ENCODE peak calls at places on chromosomes 1 and 21, in six cellular contexts. T is fibroblast of lung, Q is heart right ventricle, E is adrenal gland, N is prostate gland, O is A673. F is an unnamed sample. For H3K4me1, the result is how much of the 10 kb centered on the place peaks cover.

GRCh38 chr1:151944859-151945575 is 35.7 kb upstream of the THEM4 start:
- DNase-seq in O (no peak), T (no peak), Q (no peak), E (no peak), N (no peak), F (no peak)

GRCh38 chr1:204188959-204189639 is 7.2 kb downstream of the KISS1 start:
- DNase-seq in E (no peak), O (no peak), N (no peak), T (no peak), Q (no peak), F (no peak)

GRCh38 chr21:45415188-45415942 is 10.4 kb downstream of the COL18A1 start:
- DNase-seq in N (no peak), T (no peak), O (no peak), Q (no peak), E (peak), F (peak)

GRCh38 chr21:21003701-21004100 is 5.5 kb downstream of the NCAM2 start:
- DNase-seq in E (no peak), N (no peak), Q (no peak), T (peak), O (peak), F (no peak)

GRCh38 chr1:235910357-235911299 is 43.9 kb upstream of the LYST start:
- DNase-seq in Q (no peak), E (peak), T (peak), N (no peak), O (peak), F (no peak)

GRCh38 chr1:79775402-79775801 is 768.9 kb upstream of the ADGRL4 start:
- DNase-seq in E (no peak), T (no peak), N (no peak), O (no peak), Q (no peak), F (no peak)

GRCh38 chr1:43836267-43836951 is 97.2 kb upstream of the ARTN start:
- DNase-seq in Q (peak), N (no peak), O (peak), T (no peak), E (peak), F (peak)

GRCh38 chr1:109777436-109777835 is 13.7 kb upstream of the EPS8L3 start:
- DNase-seq in T (no peak), N (no peak), O (no peak), E (no peak), Q (no peak), F (no peak)

GRCh38 chr1:192401832-192402231 is 85.0 kb downstream of the RGS21 start:
- DNase-seq in Q (no peak), N (no peak), T (peak), E (no peak), O (no peak), F (no peak)

GRCh38 chr1:179996099-179996498 is 41.5 kb downstream of the CEP350 start:
- DNase-seq in E (no peak), O (no peak), Q (no peak), N (no peak), T (no peak), F (no peak)

GRCh38 chr1:153937331-153937730 is 9.2 kb downstream of the DENND4B start:
- DNase-seq in N (no peak), O (no peak), E (no peak), T (no peak), Q (no peak), F (no peak)

GRCh38 chr1:41681331-41682136 is 197.1 kb upstream of the EDN2 start:
- DNase-seq in O (no peak), Q (no peak), T (peak), E (no peak), N (no peak), F (no peak)

GRCh38 chr1:44405804-44406743 is 1.0 kb downstream of the RNF220 start:
- DNase-seq in N (no peak), Q (no peak), O (peak), E (no peak), T (peak), F (peak)

GRCh38 chr1:97332716-97333115 is 588.1 kb downstream of the DPYD start:
- DNase-seq in N (no peak), T (peak), E (no peak), O (no peak), Q (no peak), F (no peak)

GRCh38 chr1:36710008-36710407 is 227.3 kb upstream of the CSF3R start:
- DNase-seq in N (no peak), O (no peak), T (no peak), Q (no peak), E (no peak), F (no peak)

GRCh38 chr1:3038571-3039181 is 17.4 kb downstream of the ACTRT2 start:
- DNase-seq in O (no peak), E (no peak), T (no peak), Q (no peak), N (no peak), F (peak)

GRCh38 chr1:210587547-210587946 is 258.8 kb downstream of the HHAT start:
- DNase-seq in O (no peak), Q (no peak), T (peak), N (no peak), E (no peak), F (no peak)

GRCh38 chr1:156858959-156859522 is at the start of gene INSRR:
- DNase-seq in T (no peak), N (no peak), O (no peak), E (no peak), Q (peak), F (peak)

GRCh38 chr1:164813781-164814180 is 254.8 kb downstream of the PBX1 start:
- DNase-seq in E (no peak), N (no peak), T (no peak), Q (no peak), O (no peak), F (no peak)

GRCh38 chr21:45869121-45870007 is 112.2 kb upstream of the COL6A1 start:
- DNase-seq in O (no peak), E (no peak), T (peak), N (no peak), Q (no peak), F (peak)

GRCh38 chr21:38972078-38972477 is 166.3 kb downstream of the ETS2 start:
- DNase-seq in Q (no peak), E (no peak), N (no peak), T (no peak), O (no peak), F (no peak)

GRCh38 chr1:38516560-38516959 is 343.0 kb downstream of the RRAGC start:
- DNase-seq in T (no peak), E (no peak), N (no peak), O (no peak), Q (no peak), F (no peak)

GRCh38 chr21:38982096-38982495 is 176.4 kb downstream of the ETS2 start:
- DNase-seq in O (no peak), N (no peak), T (no peak), E (no peak), Q (no peak), F (no peak)

GRCh38 chr1:209800984-209801834 is 4.7 kb downstream of the IRF6 start:
- DNase-seq in O (no peak), Q (peak), T (no peak), N (no peak), E (peak), F (no peak)

GRCh38 chr1:157377216-157377821 is 175.0 kb downstream of the FCRL5 start:
- DNase-seq in O (peak), T (peak), Q (no peak), N (no peak), E (peak), F (no peak)

GRCh38 chr1:50972766-50973165 is 2.7 kb downstream of the CDKN2C start:
- DNase-seq in N (no peak), Q (no peak), E (no peak), O (no peak), T (peak), F (no peak)

GRCh38 chr1:200590001-200590400 is 30.6 kb downstream of the KIF14 start:
- DNase-seq in Q (no peak), O (no peak), T (peak), E (no peak), N (no peak), F (no peak)

GRCh38 chr1:56817716-56818463 is 1.3 kb downstream of the FYB2 start:
- DNase-seq in N (no peak), Q (no peak), E (no peak), T (no peak), O (no peak), F (no peak)

GRCh38 chr1:8095584-8095983 is 69.5 kb upstream of the ERRFI1 start:
- DNase-seq in Q (no peak), E (no peak), O (no peak), T (no peak), N (no peak), F (no peak)

DNA sequence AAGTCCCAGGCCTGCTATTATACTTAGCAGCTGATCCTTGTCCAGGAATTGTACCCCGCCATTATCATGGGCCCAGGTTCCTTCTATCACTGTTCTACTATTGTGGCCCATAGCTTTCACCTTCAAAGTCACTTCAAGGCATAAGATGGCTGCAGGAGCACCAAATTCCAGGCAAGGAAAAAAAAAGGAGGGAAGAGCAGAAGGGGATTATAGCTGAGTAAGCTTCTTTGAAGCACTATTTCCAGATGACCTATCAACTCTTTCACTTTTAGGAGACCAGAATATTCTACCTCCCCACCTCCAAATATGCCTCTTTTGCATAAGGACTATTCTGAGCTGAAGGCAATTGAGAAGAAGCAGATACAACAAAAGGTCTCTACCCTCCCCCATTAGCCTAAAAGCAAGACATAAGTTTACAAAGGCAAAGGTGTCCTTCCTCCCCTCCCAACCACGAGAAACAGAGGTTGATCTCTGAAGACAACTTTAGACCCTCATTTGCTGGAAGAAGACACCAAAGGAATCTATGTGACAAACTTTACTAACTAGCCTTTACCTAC is 41.8 kb downstream of the PTAFR start:
- DNase-seq in E (no peak), Q (no peak), T (no peak), N (no peak), O (no peak), F (no peak)
- H3K4me1 ChIP-seq in E (under half), Q (half or more), T (under half), N (under half), O (under half), F (under half)

GRCh38 chr1:222417264-222417663 is 130.6 kb downstream of the HHIPL2 start:
- DNase-seq in N (no peak), O (no peak), T (no peak), E (no peak), Q (no peak), F (no peak)
- H3K27ac ChIP-seq in N (no peak), O (no peak), T (no peak), E (no peak), Q (no peak), F (no peak)

DNA sequence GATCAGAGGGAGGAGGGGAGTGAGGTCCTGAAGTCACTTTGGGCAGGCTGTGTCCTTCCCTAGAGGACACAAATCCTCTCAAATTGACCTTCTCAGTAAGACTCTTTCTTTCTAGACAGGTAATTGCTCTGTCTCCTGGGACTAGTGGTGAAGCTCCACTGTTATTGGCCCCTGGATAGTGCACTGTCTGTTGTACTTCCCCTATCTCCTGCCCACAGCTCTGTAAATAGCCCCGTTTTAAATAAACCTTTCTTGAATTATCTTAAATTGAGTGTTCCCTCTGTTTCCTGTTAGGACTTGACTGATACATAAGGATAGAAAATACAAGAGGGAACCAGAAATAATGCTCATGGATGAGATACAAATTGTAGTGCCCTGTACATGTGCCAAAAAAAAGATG is 229.5 kb upstream of the USP24 start:
- DNase-seq in O (no peak), Q (no peak), N (no peak), E (no peak), T (no peak), F (no peak)
- H3K4me1 ChIP-seq in O (under half), Q (under half), N (under half), E (under half), T (under half), F (under half)

DNA sequence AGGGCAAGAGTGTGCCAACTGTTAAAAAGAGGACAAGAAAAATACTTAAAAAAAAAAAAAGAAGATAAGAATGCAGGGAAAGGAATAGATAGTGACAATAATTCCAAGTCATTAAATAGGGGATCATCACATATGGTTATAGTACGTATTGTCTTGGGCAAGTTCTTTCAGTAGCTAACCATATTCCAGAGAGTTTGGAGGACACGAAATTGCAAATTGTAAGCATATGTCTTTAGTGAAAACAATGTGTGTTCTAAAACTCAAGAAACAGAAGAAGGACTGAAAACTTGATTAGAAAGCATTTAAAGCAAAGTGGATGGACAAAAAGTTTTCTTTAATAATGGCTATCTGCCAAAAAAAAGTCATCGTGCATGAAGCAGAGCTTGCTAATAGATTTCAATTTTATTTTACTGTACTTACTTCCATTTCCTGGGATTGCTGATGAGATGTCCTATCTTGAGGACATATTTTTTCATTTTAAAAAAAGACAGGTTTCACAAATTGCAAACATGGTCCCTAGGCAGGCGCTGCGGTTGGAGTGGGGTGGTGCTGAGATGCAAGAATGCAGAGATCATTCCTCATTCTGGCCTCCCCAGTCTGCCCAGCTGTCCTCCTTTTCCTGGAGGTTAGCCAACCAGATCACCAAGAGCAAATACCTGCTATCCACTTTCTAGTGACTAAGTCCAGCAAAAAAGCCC is 11.9 kb downstream of the TSPAN2 start:
- DNase-seq in O (no peak), Q (no peak), N (no peak), T (no peak), E (no peak), F (no peak)
- H3K27ac ChIP-seq in O (no peak), Q (no peak), N (no peak), T (no peak), E (no peak), F (no peak)

GRCh38 chr1:54283214-54283996 is 83.4 kb downstream of the MRPL37 start:
- DNase-seq in N (no peak), T (no peak), O (no peak), E (no peak), Q (no peak), F (no peak)
- H3K4me1 ChIP-seq in N (under half), T (under half), O (under half), E (half or more), Q (half or more), F (half or more)

GRCh38 chr1:224459936-224460335 is 25.3 kb upstream of the WDR26 start:
- DNase-seq in Q (no peak), N (no peak), E (no peak), O (no peak), T (no peak), F (no peak)

GRCh38 chr1:224457782-224458144 is 23.2 kb upstream of the WDR26 start:
- DNase-seq in E (no peak), N (no peak), O (no peak), T (no peak), Q (no peak), F (no peak)

GRCh38 chr1:224456637-224456953 is 22.0 kb upstream of the WDR26 start:
- DNase-seq in O (no peak), N (no peak), T (no peak), Q (no peak), E (no peak), F (no peak)

GRCh38 chr1:224459051-224459450 is 24.5 kb upstream of the WDR26 start:
- DNase-seq in O (no peak), E (peak), Q (no peak), N (no peak), T (peak), F (peak)

GRCh38 chr1:224458296-224458695 is 23.7 kb upstream of the WDR26 start:
- DNase-seq in E (peak), O (no peak), T (no peak), N (no peak), Q (no peak), F (no peak)
- H3K27ac ChIP-seq in E (no peak), O (no peak), T (no peak), N (no peak), Q (no peak), F (peak)

GRCh38 chr21:42315296-42315891 is at the start of gene TFF3:
- DNase-seq in T (no peak), E (no peak), N (peak), O (no peak), Q (no peak), F (peak)

GRCh38 chr21:42317826-42318746 is 2.9 kb upstream of the TFF3 start:
- DNase-seq in O (no peak), T (no peak), N (no peak), Q (no peak), E (no peak), F (peak)

GRCh38 chr21:42317341-42317741 is 2.1 kb upstream of the TFF3 start:
- DNase-seq in N (no peak), T (no peak), Q (no peak), O (no peak), E (no peak), F (peak)

GRCh38 chr21:42314616-42315295 is 453 bp downstream of the TFF3 start:
- DNase-seq in N (no peak), E (no peak), Q (no peak), O (no peak), T (no peak), F (no peak)

GRCh38 chr21:42316891-42317290 is 1.7 kb upstream of the TFF3 start:
- DNase-seq in N (no peak), Q (no peak), O (no peak), T (no peak), E (no peak), F (peak)
- H3K4me1 ChIP-seq in N (under half), Q (under half), O (under half), T (under half), E (under half), F (under half)

DNA sequence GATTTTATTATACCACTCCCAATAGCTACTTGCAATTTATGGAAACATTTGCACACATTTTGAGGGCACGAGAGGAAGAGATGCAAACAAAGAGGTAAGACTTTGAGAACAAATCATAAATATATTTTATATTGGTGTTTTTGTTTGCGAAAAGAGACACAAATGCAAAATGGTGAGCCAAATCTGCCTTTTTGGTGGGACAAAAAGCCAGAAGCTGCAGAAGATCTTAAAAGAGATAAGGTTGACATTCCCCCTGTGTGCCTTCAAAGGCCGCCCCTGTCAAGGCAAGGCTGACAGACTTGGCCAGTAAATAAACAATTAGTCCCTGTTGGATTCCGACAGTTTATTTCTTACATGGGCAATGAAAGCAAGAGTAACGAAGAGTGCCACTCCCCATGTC is 122.8 kb downstream of the LBR start:
- DNase-seq in T (no peak), Q (no peak), N (no peak), O (no peak), E (no peak), F (no peak)
- H3K27ac ChIP-seq in T (no peak), Q (no peak), N (no peak), O (no peak), E (no peak), F (no peak)

GRCh38 chr1:4871373-4871772 is 217.0 kb downstream of the AJAP1 start:
- DNase-seq in N (no peak), E (no peak), T (no peak), Q (no peak), O (no peak), F (no peak)

DNA sequence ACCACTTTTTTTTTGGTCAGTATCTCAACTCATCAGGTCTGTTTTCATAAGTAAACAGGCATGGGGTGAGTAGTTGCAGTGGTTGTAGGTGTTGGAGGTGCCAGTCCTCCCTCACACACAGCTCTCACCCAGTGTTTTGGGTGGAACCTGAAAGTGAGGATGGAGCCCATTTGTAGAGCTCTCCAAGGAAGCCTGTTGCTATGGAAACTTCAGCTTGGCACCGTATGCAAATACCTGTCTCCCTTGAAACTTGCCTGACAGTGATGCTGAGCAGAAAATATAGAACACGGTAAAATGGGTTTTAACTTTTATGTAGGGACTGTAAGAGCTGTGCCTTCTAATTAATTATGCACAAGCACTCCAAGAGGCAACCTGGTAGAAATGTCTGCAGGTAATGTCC is 214.1 kb downstream of the AJAP1 start:
- DNase-seq in E (no peak), O (no peak), T (no peak), N (no peak), Q (no peak), F (no peak)
- H3K4me1 ChIP-seq in E (under half), O (under half), T (under half), N (under half), Q (under half), F (under half)

F was measured in upper lobe of left lung.